ENCODE peak calls at places on chromosomes 6 and 20, in four cellular contexts. O, I, E and V are unnamed samples.

GRCh38 chr6:81843302-81843701 is 90.8 kb upstream of the TENT5A start:
- DNase-seq in O (no peak), I (no peak), E (no peak), V (no peak)

GRCh38 chr6:125307150-125307838 is 5.5 kb upstream of the HDDC2 start:
- DNase-seq in O (no peak), I (no peak), E (peak), V (peak)

GRCh38 chr6:135257641-135258405 is 76.7 kb downstream of the MYB start:
- DNase-seq in O (no peak), I (no peak), E (no peak), V (no peak)

GRCh38 chr6:138404666-138405337 is 779 bp downstream of the HEBP2 start:
- DNase-seq in O (peak), I (no peak), E (peak), V (peak)

GRCh38 chr6:52420668-52421358 is 671 bp downstream of the EFHC1 start:
- DNase-seq in O (no peak), I (peak), E (peak), V (peak)

GRCh38 chr6:166235666-166236292 is 68.1 kb upstream of the TBXT start:
- DNase-seq in O (no peak), I (no peak), E (no peak), V (no peak)

GRCh38 chr20:45934587-45935415 is at the start of gene PCIF1:
- DNase-seq in O (peak), I (peak), E (peak), V (peak)

GRCh38 chr20:57802877-57803717 is 93.3 kb upstream of the PMEPA1 start:
- DNase-seq in O (no peak), I (no peak), E (peak), V (no peak)

GRCh38 chr6:37489697-37490336 is 9.9 kb downstream of the CCDC167 start:
- DNase-seq in O (peak), I (no peak), E (peak), V (no peak)

GRCh38 chr6:150033197-150033771 is 8.0 kb upstream of the RAET1L start:
- DNase-seq in O (no peak), I (no peak), E (peak), V (no peak)

GRCh38 chr6:151181701-151182367 is 57.9 kb upstream of the AKAP12 start:
- DNase-seq in O (no peak), I (no peak), E (no peak), V (no peak)

GRCh38 chr6:27290065-27290849 is 21.8 kb downstream of the POM121L2 start:
- DNase-seq in O (no peak), I (peak), E (no peak), V (peak)

GRCh38 chr20:39640147-39640546 is 678.0 kb downstream of the DHX35 start:
- DNase-seq in O (no peak), I (no peak), E (no peak), V (no peak)

GRCh38 chr6:5174756-5175155 is 86.0 kb downstream of the LYRM4 start:
- DNase-seq in O (peak), I (no peak), E (no peak), V (no peak)

GRCh38 chr6:5175195-5175594 is 85.6 kb downstream of the LYRM4 start:
- DNase-seq in O (peak), I (peak), E (peak), V (no peak)

GRCh38 chr6:5173862-5174643 is 86.7 kb downstream of the LYRM4 start:
- DNase-seq in O (peak), I (peak), E (no peak), V (no peak)

GRCh38 chr6:5172057-5172683 is 87.0 kb downstream of the PPP1R3G start:
- DNase-seq in O (no peak), I (peak), E (no peak), V (no peak)

DNA sequence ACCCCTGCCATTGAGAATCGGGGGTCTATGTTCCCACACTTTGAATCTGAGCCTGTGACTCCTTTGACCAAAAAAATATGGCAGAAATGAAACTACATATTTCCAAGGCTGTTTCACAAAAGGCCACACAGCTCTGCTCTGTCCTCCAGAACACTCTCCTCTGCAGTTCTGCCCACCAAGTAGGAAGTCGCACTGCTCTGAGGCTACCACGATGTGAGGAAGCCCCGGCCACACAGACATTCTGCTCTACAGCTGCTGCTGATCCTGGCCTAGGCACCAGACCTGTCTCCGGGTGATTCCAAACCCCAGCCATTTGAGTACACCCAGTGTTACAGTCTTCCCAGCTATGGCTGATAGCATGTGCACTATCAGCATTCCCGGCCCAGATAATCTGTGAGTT is 85.1 kb downstream of the LYRM4 start:
- DNase-seq in O (no peak), I (no peak), E (no peak), V (no peak)
- H3K27ac ChIP-seq in O (peak), I (no peak), E (no peak), V (no peak)

DNA sequence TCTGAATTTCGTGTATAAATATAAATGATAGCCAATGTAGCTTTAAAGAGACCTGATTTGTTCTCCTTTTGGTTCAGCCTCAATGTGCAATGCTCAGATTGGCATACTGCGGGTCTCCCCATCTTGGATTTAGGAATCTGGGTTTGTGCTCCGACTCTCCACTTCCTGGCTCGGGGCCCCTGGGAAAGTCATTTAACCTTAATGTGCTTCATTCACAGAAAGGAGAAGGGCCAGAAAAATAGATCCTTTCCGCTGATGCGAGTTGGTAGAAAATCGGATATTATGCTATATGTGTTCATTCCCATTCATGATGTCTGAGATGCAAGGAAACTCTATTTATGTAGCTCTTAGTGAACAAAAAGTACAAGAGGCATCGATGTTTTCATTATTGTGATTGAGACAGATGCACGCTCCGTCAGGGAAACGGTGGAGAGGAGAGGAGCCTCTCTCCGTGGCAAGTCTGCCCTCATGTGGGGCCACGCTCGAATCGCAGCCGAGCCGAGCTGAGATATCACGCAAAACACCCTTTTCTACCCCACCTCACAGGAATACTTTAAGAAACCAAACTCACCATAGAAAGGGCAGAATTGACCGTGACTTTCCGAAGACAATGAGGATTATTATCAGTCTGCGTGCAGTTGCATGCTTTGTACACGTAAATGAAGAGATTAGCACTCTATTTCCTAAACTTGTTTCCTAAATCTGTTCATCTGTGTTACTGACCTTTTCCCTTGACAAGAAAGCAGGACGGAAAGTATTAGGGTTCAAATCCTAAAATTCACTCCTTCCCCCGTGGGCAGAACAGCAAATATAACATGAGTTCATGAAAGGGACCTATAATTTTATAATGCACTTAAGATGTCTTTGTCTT is 136.6 kb downstream of the COL9A1 start:
- DNase-seq in O (peak), I (peak), E (peak), V (peak)
- TF ChIP-seq EZH2phosphoT487 in O (no peak), I (no peak), E (no peak), V (no peak)

DNA sequence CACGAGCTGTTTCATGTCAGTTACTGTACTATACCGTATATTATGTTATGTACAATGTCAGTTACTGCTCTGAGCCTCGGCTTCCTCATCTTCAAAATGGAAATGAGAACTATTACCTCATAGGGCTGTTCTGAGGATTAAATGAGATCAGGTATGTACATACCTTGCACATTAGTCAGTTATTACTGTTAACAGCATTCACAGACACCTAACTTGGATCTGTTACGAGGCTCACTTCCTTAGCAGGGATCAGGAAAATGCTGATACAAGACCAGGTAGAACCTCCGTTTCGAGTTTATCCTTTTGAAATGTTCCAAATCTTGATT is 69.7 kb upstream of the TBC1D7 start:
- DNase-seq in O (no peak), I (no peak), E (no peak), V (no peak)
- H3K27ac ChIP-seq in O (peak), I (no peak), E (no peak), V (no peak)

DNA sequence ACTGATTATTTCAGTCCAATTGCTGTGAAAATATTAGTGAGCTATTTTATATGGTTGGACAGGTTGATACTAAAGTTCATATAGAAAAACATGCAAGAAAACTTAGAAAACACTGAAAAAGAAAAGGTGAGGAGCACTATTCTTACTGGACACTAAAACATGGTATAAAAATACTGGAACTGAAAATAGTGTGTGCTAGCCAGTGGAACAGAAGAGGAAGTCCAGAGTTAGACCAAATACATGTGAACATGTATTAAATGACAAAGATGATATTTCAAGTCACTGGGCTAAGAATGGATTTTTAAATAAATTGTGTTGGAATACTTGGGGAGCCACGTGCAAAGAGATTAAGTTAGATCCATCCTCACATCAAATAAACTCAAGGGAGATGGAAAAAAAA is 218.5 kb downstream of the TMEM242 start:
- DNase-seq in O (no peak), I (no peak), E (no peak), V (no peak)
- TF ChIP-seq EZH2phosphoT487 in O (no peak), I (no peak), E (no peak), V (no peak)

DNA sequence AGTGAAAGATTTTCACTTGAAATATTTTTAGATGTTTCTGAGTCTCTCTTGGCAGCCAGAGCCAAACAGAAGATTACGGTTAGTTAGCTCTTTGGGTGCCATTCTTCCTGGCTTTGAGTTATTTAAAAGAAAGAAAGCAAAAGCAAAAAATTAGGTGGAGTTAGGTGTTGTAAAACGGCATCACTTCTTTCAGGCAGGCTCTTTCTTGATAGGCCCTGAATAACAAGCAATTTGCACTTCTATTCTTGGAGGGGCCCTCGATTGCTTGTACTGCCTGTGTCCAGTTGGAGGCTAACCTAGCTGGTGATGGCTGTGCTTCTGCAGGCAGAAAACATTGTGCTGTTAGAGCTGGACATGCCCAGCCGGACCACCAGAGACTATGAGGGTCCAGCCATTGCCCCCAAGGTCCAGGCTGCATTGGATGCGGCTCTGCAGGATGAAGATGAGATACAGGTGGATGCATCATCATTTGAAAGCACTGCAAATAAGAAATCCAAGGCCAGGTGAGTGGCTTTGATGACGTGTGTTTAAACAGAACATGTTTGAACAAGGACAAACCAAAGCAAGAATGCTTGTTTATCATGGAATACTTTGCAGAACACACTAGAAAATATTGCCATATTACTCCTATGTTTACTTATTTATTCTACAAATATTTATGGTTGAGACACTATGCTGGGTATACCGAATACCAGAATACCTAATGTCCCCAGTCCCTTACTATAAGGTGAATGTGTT is 28.1 kb upstream of the ASXL1 start:
- DNase-seq in O (no peak), I (no peak), E (no peak), V (no peak)
- H3K27ac ChIP-seq in O (no peak), I (no peak), E (no peak), V (peak)

GRCh38 chr6:142850653-142851434 is 94.1 kb downstream of the HIVEP2 start:
- DNase-seq in O (peak), I (no peak), E (peak), V (no peak)
- TF ChIP-seq EZH2phosphoT487 in O (no peak), I (no peak), E (no peak), V (no peak)